ENCODE peak calls at places on chromosomes 4 and X, in seven cellular contexts. A, W, J, C, M, H and N are unnamed samples.

GRCh38 chrX:47243351-47243750 is 10.5 kb downstream of the USP11 start:
- DNase-seq in A (no peak), W (no peak), J (no peak), C (no peak), M (no peak), H (no peak), N (no peak)

GRCh38 chr4:47640911-47641310 is 155.8 kb downstream of the ATP10D start:
- DNase-seq in A (no peak), W (no peak), J (peak; percentile 20), C (no peak), M (no peak), H (no peak), N (no peak)

GRCh38 chrX:23383411-23383810 is 48.8 kb downstream of the PTCHD1 start:
- DNase-seq in A (no peak), W (no peak), J (peak; percentile 77), C (no peak), M (no peak), H (no peak), N (no peak)

GRCh38 chrX:38627683-38628082 is 66.3 kb downstream of the TSPAN7 start:
- DNase-seq in A (no peak), W (no peak), J (no peak), C (peak; percentile 31), M (peak; percentile 28), H (no peak), N (peak; percentile 56)

GRCh38 chr4:7295917-7296660 is 103.8 kb downstream of the SORCS2 start:
- DNase-seq in A (peak; percentile 52), W (peak; percentile 45), J (no peak), C (no peak), M (peak; percentile 29), H (peak; percentile 67), N (no peak)

GRCh38 chrX:69024931-69025330 is 140.3 kb downstream of the PJA1 start:
- DNase-seq in A (peak; percentile 65), W (peak; percentile 72), J (peak; percentile 41), C (no peak), M (peak; percentile 72), H (no peak), N (no peak)

GRCh38 chrX:10090319-10090718 is 66.5 kb upstream of the CLCN4 start:
- DNase-seq in A (no peak), W (no peak), J (no peak), C (no peak), M (no peak), H (no peak), N (no peak)

GRCh38 chr4:69095301-69095731 is 958 bp upstream of the UGT2B7 start:
- DNase-seq in A (no peak), W (no peak), J (peak; percentile 87), C (no peak), M (no peak), H (no peak), N (no peak)

GRCh38 chr4:152619556-152619955 is 60.2 kb downstream of the TMEM154 start:
- DNase-seq in A (no peak), W (no peak), J (no peak), C (no peak), M (no peak), H (no peak), N (no peak)

GRCh38 chr4:61511716-61512488 is 311.8 kb downstream of the ADGRL3 start:
- DNase-seq in A (no peak), W (no peak), J (peak; percentile 76), C (no peak), M (peak; percentile 10), H (no peak), N (no peak)

GRCh38 chr4:100294356-100294755 is 104.1 kb upstream of the DDIT4L start:
- DNase-seq in A (no peak), W (no peak), J (peak; percentile 24), C (no peak), M (no peak), H (no peak), N (no peak)

GRCh38 chr4:176774852-176775251 is 17.9 kb downstream of the VEGFC start:
- DNase-seq in A (no peak), W (no peak), J (no peak), C (no peak), M (no peak), H (no peak), N (no peak)

GRCh38 chrX:69556094-69557011 is 52.2 kb downstream of the NALF2 start:
- DNase-seq in A (peak; percentile 56), W (no peak), J (no peak), C (no peak), M (peak; percentile 83), H (no peak), N (no peak)

GRCh38 chr4:155094421-155094820 is 114.0 kb upstream of the NPY2R start:
- DNase-seq in A (no peak), W (no peak), J (peak; percentile 41), C (no peak), M (no peak), H (no peak), N (no peak)

GRCh38 chr4:24763631-24764302 is 31.6 kb upstream of the SOD3 start:
- DNase-seq in A (no peak), W (peak; percentile 23), J (peak; percentile 88), C (no peak), M (peak; percentile 16), H (no peak), N (no peak)

GRCh38 chrX:52852110-52852872 is 15.6 kb downstream of the XAGE3 start:
- DNase-seq in A (no peak), W (no peak), J (no peak), C (no peak), M (no peak), H (no peak), N (no peak)

GRCh38 chr4:112813790-112814189 is 176.8 kb downstream of the LARP7 start:
- DNase-seq in A (no peak), W (no peak), J (peak; percentile 41), C (no peak), M (no peak), H (no peak), N (no peak)

GRCh38 chr4:110533940-110534339 is 58.0 kb downstream of the ENPEP start:
- DNase-seq in A (no peak), W (no peak), J (peak; percentile 99), C (peak; percentile 54), M (peak; percentile 59), H (no peak), N (peak; percentile 70)

GRCh38 chrX:134235236-134235635 is 1.7 kb upstream of the CCDC160 start:
- DNase-seq in A (no peak), W (no peak), J (no peak), C (no peak), M (no peak), H (no peak), N (no peak)

GRCh38 chr4:182929296-182929695 is 12.1 kb upstream of the DCTD start:
- DNase-seq in A (no peak), W (no peak), J (peak; percentile 94), C (no peak), M (peak; percentile 50), H (no peak), N (no peak)

GRCh38 chr4:182924497-182924896 is 7.3 kb upstream of the DCTD start:
- DNase-seq in A (no peak), W (no peak), J (peak; percentile 67), C (no peak), M (no peak), H (no peak), N (no peak)

GRCh38 chr4:182927505-182927904 is 10.3 kb upstream of the DCTD start:
- DNase-seq in A (no peak), W (no peak), J (no peak), C (no peak), M (no peak), H (no peak), N (no peak)

GRCh38 chr4:182925298-182925738 is 8.1 kb upstream of the DCTD start:
- DNase-seq in A (peak; percentile 48), W (peak; percentile 34), J (peak; percentile 75), C (peak; percentile 86), M (peak; percentile 84), H (peak; percentile 89), N (peak; percentile 90)

DNA sequence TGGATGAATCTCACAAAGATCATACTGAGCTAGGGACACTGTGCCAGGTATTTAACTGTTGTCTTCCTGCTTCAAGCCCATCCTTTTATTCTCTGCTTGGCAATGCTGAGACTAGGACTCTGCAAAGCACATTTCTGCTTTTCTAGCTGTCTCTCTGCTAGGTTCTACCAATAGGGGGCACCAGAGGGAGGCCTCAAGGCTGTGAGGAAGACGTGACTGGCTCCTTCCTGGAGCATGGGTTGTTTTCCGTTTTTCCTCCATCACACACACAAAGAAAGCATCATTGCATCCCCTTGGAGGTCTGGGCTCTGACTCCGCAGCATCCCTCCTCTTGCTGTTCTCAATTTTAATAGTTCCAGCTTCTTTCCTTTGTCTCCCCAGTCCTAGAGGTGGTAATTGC is 10.9 kb upstream of the DCTD start:
- DNase-seq in A (no peak), W (no peak), J (no peak), C (no peak), M (no peak), H (no peak), N (no peak)
- TF ChIP-seq CTCF in A (no peak), W (no peak), J (peak; percentile 16), C (peak; percentile 56), M (no peak), H (peak; percentile 10), N (peak; percentile 42)

DNA sequence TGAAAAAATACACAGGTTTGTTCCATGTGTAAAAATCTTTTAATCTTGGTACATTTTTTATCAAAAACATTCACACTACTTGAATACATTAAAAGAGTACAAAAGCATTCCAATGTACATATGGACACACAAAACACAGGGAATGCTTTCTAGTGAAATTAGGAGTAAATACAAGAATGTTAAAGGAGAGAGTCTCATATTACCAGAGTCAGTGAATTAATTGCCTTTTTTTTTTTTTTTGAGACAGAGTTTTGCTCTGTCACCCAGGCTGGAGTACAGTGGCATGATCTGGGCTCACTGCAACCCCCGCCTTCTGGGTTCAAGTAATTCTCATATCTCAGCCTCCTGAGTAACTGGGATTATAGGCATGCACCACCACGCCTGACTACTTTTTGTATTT is 17.0 kb downstream of the XIAP start:
- DNase-seq in A (no peak), W (no peak), J (no peak), C (no peak), M (no peak), H (no peak), N (no peak)
- H3K4me1 ChIP-seq in A (peaks cover 3% of the 10 kb centered on the region), W (peaks cover 13% of the 10 kb centered on the region), J (peaks cover 6% of the 10 kb centered on the region), C (peaks cover 24% of the 10 kb centered on the region), M (no peaks in the 10 kb centered on the region), H (no peaks in the 10 kb centered on the region), N (peaks cover 7% of the 10 kb centered on the region)

GRCh38 chr4:88226143-88226542 is 58.2 kb downstream of the PPM1K start:
- DNase-seq in A (no peak), W (no peak), J (no peak), C (no peak), M (no peak), H (no peak), N (no peak)

GRCh38 chr4:88230399-88230798 is 54.0 kb downstream of the PPM1K start:
- DNase-seq in A (no peak), W (no peak), J (no peak), C (no peak), M (no peak), H (no peak), N (no peak)

GRCh38 chr4:88230953-88231835 is 53.2 kb downstream of the PPM1K start:
- DNase-seq in A (no peak), W (no peak), J (no peak), C (no peak), M (no peak), H (no peak), N (no peak)

GRCh38 chr4:88227734-88228133 is 56.6 kb downstream of the PPM1K start:
- DNase-seq in A (no peak), W (no peak), J (no peak), C (no peak), M (no peak), H (no peak), N (no peak)

GRCh38 chr4:88225216-88226107 is 58.9 kb downstream of the PPM1K start:
- DNase-seq in A (no peak), W (no peak), J (peak; percentile 14), C (no peak), M (no peak), H (no peak), N (no peak)
- TF ChIP-seq CTCF in A (no peak), W (no peak), J (no peak), C (no peak), M (no peak), H (no peak), N (no peak)

GRCh38 chr4:140097572-140097971 is 56.4 kb downstream of the MAML3 start:
- DNase-seq in A (no peak), W (no peak), J (no peak), C (no peak), M (no peak), H (no peak), N (no peak)
- H3K4me1 ChIP-seq in A (peaks cover 21% of the 10 kb centered on the region), W (peaks cover 52% of the 10 kb centered on the region), J (peaks cover 64% of the 10 kb centered on the region), C (peaks cover 45% of the 10 kb centered on the region), M (peaks cover 63% of the 10 kb centered on the region), H (peaks cover 12% of the 10 kb centered on the region), N (no peaks in the 10 kb centered on the region)